ENCODE peak calls at places on chromosomes 12 and 14, in eight cellular contexts. One of them, this sample, is unnamed. For H3K36me3 and H3K4me1, the result is how much of the 10 kb centered on the place peaks cover.

GRCh38 chr14:31950760-31951637 is 126.1 kb upstream of the ARHGAP5 start:
- DNase-seq in sigmoid colon: no peak
- DNase-seq in breast epithelium: no peak
- DNase-seq in Panc1: no peak
- DNase-seq in CD8-positive, alpha-beta memory T cell: no peak
- DNase-seq in neuronal stem cell: no peak
- DNase-seq in K562: peak
- DNase-seq in astrocyte: peak
- DNase-seq in this sample: no peak

GRCh38 chr14:94476018-94476417 is at the start of gene SERPINA9:
- DNase-seq in sigmoid colon: no peak
- DNase-seq in breast epithelium: no peak
- DNase-seq in CD8-positive, alpha-beta memory T cell: no peak
- DNase-seq in neuronal stem cell: no peak
- DNase-seq in K562: no peak
- DNase-seq in astrocyte: no peak
- DNase-seq in Panc1: no peak
- DNase-seq in this sample: no peak

GRCh38 chr12:110641512-110641911 is 27.6 kb downstream of the TCTN1 start:
- DNase-seq in breast epithelium: no peak
- DNase-seq in neuronal stem cell: peak
- DNase-seq in sigmoid colon: no peak
- DNase-seq in CD8-positive, alpha-beta memory T cell: no peak
- DNase-seq in K562: peak
- DNase-seq in astrocyte: peak
- DNase-seq in Panc1: no peak
- DNase-seq in this sample: no peak

GRCh38 chr14:23727566-23728335 is 91.6 kb downstream of the DHRS2 start:
- DNase-seq in astrocyte: peak
- DNase-seq in sigmoid colon: no peak
- DNase-seq in neuronal stem cell: no peak
- DNase-seq in Panc1: no peak
- DNase-seq in K562: peak
- DNase-seq in CD8-positive, alpha-beta memory T cell: no peak
- DNase-seq in breast epithelium: no peak
- DNase-seq in this sample: no peak

GRCh38 chr12:18281941-18282340 is 20.6 kb downstream of the PIK3C2G start:
- DNase-seq in Panc1: no peak
- DNase-seq in neuronal stem cell: no peak
- DNase-seq in astrocyte: peak
- DNase-seq in CD8-positive, alpha-beta memory T cell: no peak
- DNase-seq in sigmoid colon: no peak
- DNase-seq in breast epithelium: no peak
- DNase-seq in K562: no peak
- DNase-seq in this sample: no peak

GRCh38 chr14:68939893-68940613 is 39.0 kb downstream of the ACTN1 start:
- DNase-seq in Panc1: peak
- DNase-seq in astrocyte: peak
- DNase-seq in breast epithelium: peak
- DNase-seq in sigmoid colon: peak
- DNase-seq in neuronal stem cell: no peak
- DNase-seq in K562: no peak
- DNase-seq in CD8-positive, alpha-beta memory T cell: no peak
- DNase-seq in this sample: no peak

GRCh38 chr12:51801027-51801426 is 47.5 kb downstream of the FIGNL2 start:
- DNase-seq in CD8-positive, alpha-beta memory T cell: no peak
- DNase-seq in astrocyte: no peak
- DNase-seq in Panc1: no peak
- DNase-seq in neuronal stem cell: no peak
- DNase-seq in K562: no peak
- DNase-seq in sigmoid colon: no peak
- DNase-seq in breast epithelium: no peak
- DNase-seq in this sample: no peak

GRCh38 chr14:74429221-74429691 is 3.2 kb upstream of the SYNDIG1L start:
- DNase-seq in sigmoid colon: no peak
- DNase-seq in breast epithelium: no peak
- DNase-seq in Panc1: no peak
- DNase-seq in neuronal stem cell: no peak
- DNase-seq in CD8-positive, alpha-beta memory T cell: no peak
- DNase-seq in K562: no peak
- DNase-seq in astrocyte: no peak
- DNase-seq in this sample: no peak

GRCh38 chr12:54991161-54991991 is 6.8 kb upstream of the TESPA1 start:
- DNase-seq in neuronal stem cell: no peak
- DNase-seq in sigmoid colon: no peak
- DNase-seq in Panc1: no peak
- DNase-seq in K562: no peak
- DNase-seq in CD8-positive, alpha-beta memory T cell: peak
- DNase-seq in breast epithelium: no peak
- DNase-seq in astrocyte: no peak
- DNase-seq in this sample: no peak

GRCh38 chr12:92503029-92503931 is 199.5 kb upstream of the PLEKHG7 start:
- DNase-seq in CD8-positive, alpha-beta memory T cell: no peak
- DNase-seq in neuronal stem cell: no peak
- DNase-seq in K562: no peak
- DNase-seq in breast epithelium: no peak
- DNase-seq in sigmoid colon: peak
- DNase-seq in Panc1: no peak
- DNase-seq in astrocyte: no peak
- DNase-seq in this sample: no peak

DNA sequence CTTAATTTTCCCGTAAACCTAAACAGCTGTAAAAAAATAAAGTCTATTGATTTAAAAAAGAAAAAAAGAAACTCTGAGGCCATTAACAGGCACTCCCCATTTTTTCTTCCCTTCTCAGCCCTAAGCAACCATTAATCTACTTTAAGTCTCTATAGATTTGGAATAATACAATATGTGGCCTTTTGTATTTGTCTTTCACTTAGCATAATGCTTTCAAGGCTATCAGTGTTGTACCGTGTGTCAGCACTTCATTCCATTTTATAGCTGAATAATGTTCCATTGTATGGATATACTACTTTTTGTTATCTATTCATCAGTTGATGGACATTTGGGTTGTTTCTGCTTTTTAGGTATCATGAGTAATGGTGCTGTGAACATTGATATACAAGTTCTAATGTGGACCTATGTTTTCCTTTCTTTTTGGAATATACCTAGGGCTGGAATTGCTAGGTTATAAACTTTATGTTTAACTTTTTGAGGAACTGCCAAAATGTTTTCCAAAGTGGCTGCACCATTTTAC is 15.7 kb downstream of the CREBL2 start:
- DNase-seq in CD8-positive, alpha-beta memory T cell: no peak
- DNase-seq in Panc1: no peak
- DNase-seq in neuronal stem cell: no peak
- DNase-seq in K562: no peak
- DNase-seq in sigmoid colon: no peak
- DNase-seq in breast epithelium: no peak
- DNase-seq in astrocyte: no peak
- DNase-seq in this sample: no peak
- H3K36me3 ChIP-seq in CD8-positive, alpha-beta memory T cell: under half
- H3K36me3 ChIP-seq in Panc1: under half
- H3K36me3 ChIP-seq in neuronal stem cell: under half
- H3K36me3 ChIP-seq in K562: under half
- H3K36me3 ChIP-seq in sigmoid colon: under half
- H3K36me3 ChIP-seq in breast epithelium: under half
- H3K36me3 ChIP-seq in astrocyte: under half
- H3K36me3 ChIP-seq in this sample: under half

GRCh38 chr14:21449899-21450216 is 6.1 kb downstream of the CHD8 start:
- DNase-seq in Panc1: no peak
- DNase-seq in astrocyte: no peak
- DNase-seq in K562: no peak
- DNase-seq in sigmoid colon: no peak
- DNase-seq in neuronal stem cell: no peak
- DNase-seq in breast epithelium: no peak
- DNase-seq in CD8-positive, alpha-beta memory T cell: no peak
- DNase-seq in this sample: no peak

GRCh38 chr14:21455912-21456667 is at the start of gene CHD8:
- DNase-seq in CD8-positive, alpha-beta memory T cell: peak
- DNase-seq in Panc1: peak
- DNase-seq in sigmoid colon: peak
- DNase-seq in K562: peak
- DNase-seq in breast epithelium: peak
- DNase-seq in neuronal stem cell: peak
- DNase-seq in astrocyte: peak
- DNase-seq in this sample: peak

GRCh38 chr14:21454843-21455550 is 926 bp downstream of the CHD8 start:
- DNase-seq in neuronal stem cell: no peak
- DNase-seq in CD8-positive, alpha-beta memory T cell: peak
- DNase-seq in astrocyte: no peak
- DNase-seq in K562: no peak
- DNase-seq in Panc1: no peak
- DNase-seq in sigmoid colon: no peak
- DNase-seq in breast epithelium: no peak
- DNase-seq in this sample: no peak

GRCh38 chr14:21455592-21455911 is 371 bp downstream of the CHD8 start:
- DNase-seq in breast epithelium: no peak
- DNase-seq in CD8-positive, alpha-beta memory T cell: no peak
- DNase-seq in neuronal stem cell: no peak
- DNase-seq in K562: no peak
- DNase-seq in Panc1: no peak
- DNase-seq in sigmoid colon: no peak
- DNase-seq in astrocyte: no peak
- DNase-seq in this sample: no peak
- H3K4me1 ChIP-seq in breast epithelium: under half
- H3K4me1 ChIP-seq in CD8-positive, alpha-beta memory T cell: under half
- H3K4me1 ChIP-seq in neuronal stem cell: under half
- H3K4me1 ChIP-seq in K562: under half
- H3K4me1 ChIP-seq in Panc1: under half
- H3K4me1 ChIP-seq in sigmoid colon: under half
- H3K4me1 ChIP-seq in astrocyte: under half
- H3K4me1 ChIP-seq in this sample: under half

GRCh38 chr12:124551268-124552144 is 15.9 kb downstream of the NCOR2 start:
- DNase-seq in breast epithelium: peak
- DNase-seq in neuronal stem cell: no peak
- DNase-seq in CD8-positive, alpha-beta memory T cell: no peak
- DNase-seq in Panc1: no peak
- DNase-seq in K562: no peak
- DNase-seq in sigmoid colon: peak
- DNase-seq in astrocyte: no peak
- DNase-seq in this sample: no peak

GRCh38 chr12:124548854-124549378 is 18.5 kb downstream of the NCOR2 start:
- DNase-seq in CD8-positive, alpha-beta memory T cell: no peak
- DNase-seq in Panc1: no peak
- DNase-seq in neuronal stem cell: no peak
- DNase-seq in astrocyte: peak
- DNase-seq in K562: no peak
- DNase-seq in sigmoid colon: peak
- DNase-seq in breast epithelium: no peak
- DNase-seq in this sample: no peak

GRCh38 chr12:124547626-124548025 is 19.8 kb downstream of the NCOR2 start:
- DNase-seq in K562: no peak
- DNase-seq in CD8-positive, alpha-beta memory T cell: no peak
- DNase-seq in Panc1: no peak
- DNase-seq in neuronal stem cell: no peak
- DNase-seq in breast epithelium: no peak
- DNase-seq in astrocyte: no peak
- DNase-seq in sigmoid colon: no peak
- DNase-seq in this sample: no peak

GRCh38 chr12:124550123-124551089 is 17.0 kb downstream of the NCOR2 start:
- DNase-seq in astrocyte: no peak
- DNase-seq in sigmoid colon: peak
- DNase-seq in K562: no peak
- DNase-seq in breast epithelium: no peak
- DNase-seq in neuronal stem cell: no peak
- DNase-seq in Panc1: no peak
- DNase-seq in CD8-positive, alpha-beta memory T cell: no peak
- DNase-seq in this sample: no peak

GRCh38 chr12:124549629-124550028 is 17.8 kb downstream of the NCOR2 start:
- DNase-seq in breast epithelium: no peak
- DNase-seq in neuronal stem cell: no peak
- DNase-seq in Panc1: no peak
- DNase-seq in sigmoid colon: no peak
- DNase-seq in CD8-positive, alpha-beta memory T cell: no peak
- DNase-seq in K562: no peak
- DNase-seq in astrocyte: no peak
- DNase-seq in this sample: no peak
- H3K27ac ChIP-seq in breast epithelium: peak
- H3K27ac ChIP-seq in neuronal stem cell: no peak
- H3K27ac ChIP-seq in Panc1: peak
- H3K27ac ChIP-seq in sigmoid colon: peak
- H3K27ac ChIP-seq in CD8-positive, alpha-beta memory T cell: no peak
- H3K27ac ChIP-seq in K562: no peak
- H3K27ac ChIP-seq in astrocyte: peak
- H3K27ac ChIP-seq in this sample: no peak

GRCh38 chr14:75705014-75705413 is 44.0 kb downstream of the TTLL5 start:
- DNase-seq in Panc1: no peak
- DNase-seq in sigmoid colon: no peak
- DNase-seq in CD8-positive, alpha-beta memory T cell: no peak
- DNase-seq in K562: no peak
- DNase-seq in breast epithelium: no peak
- DNase-seq in neuronal stem cell: no peak
- DNase-seq in astrocyte: no peak
- DNase-seq in this sample: no peak

GRCh38 chr14:75699331-75699730 is 38.3 kb downstream of the TTLL5 start:
- DNase-seq in sigmoid colon: no peak
- DNase-seq in neuronal stem cell: no peak
- DNase-seq in astrocyte: no peak
- DNase-seq in CD8-positive, alpha-beta memory T cell: no peak
- DNase-seq in K562: no peak
- DNase-seq in Panc1: no peak
- DNase-seq in breast epithelium: no peak
- DNase-seq in this sample: no peak

GRCh38 chr14:75700295-75700694 is 39.2 kb downstream of the TTLL5 start:
- DNase-seq in K562: no peak
- DNase-seq in CD8-positive, alpha-beta memory T cell: no peak
- DNase-seq in Panc1: no peak
- DNase-seq in sigmoid colon: no peak
- DNase-seq in breast epithelium: no peak
- DNase-seq in astrocyte: no peak
- DNase-seq in neuronal stem cell: no peak
- DNase-seq in this sample: no peak

GRCh38 chr14:75702107-75702506 is 41.1 kb downstream of the TTLL5 start:
- DNase-seq in K562: no peak
- DNase-seq in neuronal stem cell: no peak
- DNase-seq in CD8-positive, alpha-beta memory T cell: no peak
- DNase-seq in breast epithelium: no peak
- DNase-seq in Panc1: no peak
- DNase-seq in sigmoid colon: no peak
- DNase-seq in astrocyte: peak
- DNase-seq in this sample: no peak

DNA sequence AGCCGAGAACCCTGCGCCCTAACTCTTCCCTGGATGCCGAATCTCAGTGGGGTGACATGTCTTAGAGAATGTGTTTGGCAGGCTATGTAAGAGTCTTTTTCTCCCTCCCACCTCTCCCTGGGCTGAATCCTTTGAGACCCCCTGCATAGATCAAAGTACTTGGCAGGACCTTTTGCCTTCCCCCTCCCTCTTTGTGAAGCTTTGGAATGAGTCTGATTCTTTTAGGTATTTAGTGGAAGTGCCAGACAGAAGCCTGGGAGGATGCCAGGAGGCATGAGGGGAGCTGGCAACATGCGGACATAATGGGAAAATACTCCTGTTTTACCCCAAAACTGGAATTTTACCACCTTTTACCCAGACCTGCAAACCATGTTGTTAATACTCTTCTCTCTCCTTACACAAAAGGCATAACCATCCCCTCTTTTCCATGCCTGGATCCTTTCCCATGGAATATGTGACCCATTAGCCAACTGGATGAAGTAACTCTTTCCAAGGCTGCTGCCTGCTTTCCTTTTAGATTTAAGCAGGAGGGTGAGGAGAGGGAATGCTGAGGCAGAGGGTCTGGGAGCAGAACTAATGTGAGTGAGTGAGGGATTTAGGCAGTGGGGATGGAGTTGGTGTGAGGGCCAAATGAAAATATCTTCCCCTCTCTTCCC is 41.7 kb downstream of the TTLL5 start:
- DNase-seq in Panc1: no peak
- DNase-seq in K562: no peak
- DNase-seq in neuronal stem cell: peak
- DNase-seq in astrocyte: peak
- DNase-seq in breast epithelium: no peak
- DNase-seq in sigmoid colon: no peak
- DNase-seq in CD8-positive, alpha-beta memory T cell: no peak
- DNase-seq in this sample: no peak
- H3K36me3 ChIP-seq in Panc1: under half
- H3K36me3 ChIP-seq in K562: under half
- H3K36me3 ChIP-seq in neuronal stem cell: under half
- H3K36me3 ChIP-seq in astrocyte: under half
- H3K36me3 ChIP-seq in breast epithelium: under half
- H3K36me3 ChIP-seq in sigmoid colon: under half
- H3K36me3 ChIP-seq in CD8-positive, alpha-beta memory T cell: under half
- H3K36me3 ChIP-seq in this sample: under half